ENCODE peak calls at places on chromosomes 7 and 10, in five cellular contexts. K, L, N, J and T are unnamed samples.

GRCh38 chr10:84845628-84846261 is 517.4 kb downstream of the CCSER2 start:
- DNase-seq in K (no peak), L (no peak), N (no peak), J (no peak), T (no peak)

GRCh38 chr10:76036962-76037361 is 605.5 kb downstream of the LRMDA start:
- DNase-seq in K (no peak), L (no peak), N (no peak), J (no peak), T (no peak)

GRCh38 chr7:46786221-46786951 is 795.5 kb downstream of the TNS3 start:
- DNase-seq in K (no peak), L (no peak), N (peak), J (no peak), T (peak)

GRCh38 chr10:34094146-34094696 is 720.9 kb downstream of the PARD3 start:
- DNase-seq in K (no peak), L (no peak), N (no peak), J (no peak), T (no peak)

GRCh38 chr10:60246382-60246781 is 143.3 kb downstream of the ANK3 start:
- DNase-seq in K (no peak), L (no peak), N (no peak), J (no peak), T (no peak)

GRCh38 chr7:18866359-18867036 is 250.9 kb downstream of the TWIST1 start:
- DNase-seq in K (no peak), L (peak), N (peak), J (no peak), T (peak)

GRCh38 chr10:36888925-36889573 is 236.3 kb upstream of the ANKRD30A start:
- DNase-seq in K (peak), L (peak), N (no peak), J (no peak), T (no peak)

GRCh38 chr7:155996718-155997059 is 184.4 kb upstream of the SHH start:
- DNase-seq in K (no peak), L (no peak), N (no peak), J (no peak), T (no peak)

GRCh38 chr10:29535012-29535777 is 99.6 kb downstream of the SVIL start:
- DNase-seq in K (peak), L (peak), N (peak), J (no peak), T (peak)

GRCh38 chr10:30373596-30374327 is 24.7 kb upstream of the MTPAP start:
- DNase-seq in K (no peak), L (no peak), N (no peak), J (peak), T (no peak)

GRCh38 chr10:124010563-124011131 is 82.8 kb downstream of the CHST15 start:
- DNase-seq in K (no peak), L (no peak), N (no peak), J (no peak), T (no peak)

GRCh38 chr7:84578825-84579224 is 384.2 kb upstream of the SEMA3A start:
- DNase-seq in K (no peak), L (no peak), N (no peak), J (no peak), T (no peak)

GRCh38 chr10:74145133-74145532 is 5.5 kb downstream of the AP3M1 start:
- DNase-seq in K (no peak), L (peak), N (peak), J (no peak), T (peak)

GRCh38 chr10:119694608-119695007 is 31.2 kb upstream of the INPP5F start:
- DNase-seq in K (no peak), L (no peak), N (no peak), J (no peak), T (no peak)

GRCh38 chr10:5930272-5930671 is 40.2 kb downstream of the FBH1 start:
- DNase-seq in K (no peak), L (no peak), N (no peak), J (no peak), T (no peak)

GRCh38 chr10:5354068-5354467 is 10.7 kb upstream of the UCN3 start:
- DNase-seq in K (no peak), L (no peak), N (no peak), J (no peak), T (no peak)

GRCh38 chr7:150397376-150398107 is 18.4 kb downstream of the ZNF775 start:
- DNase-seq in K (no peak), L (no peak), N (no peak), J (no peak), T (no peak)

GRCh38 chr7:100400656-100401055 is 27.4 kb downstream of the PILRA start:
- DNase-seq in K (no peak), L (no peak), N (no peak), J (no peak), T (no peak)

GRCh38 chr10:121282264-121282663 is 316.0 kb downstream of the FGFR2 start:
- DNase-seq in K (no peak), L (no peak), N (no peak), J (no peak), T (no peak)

GRCh38 chr10:72421895-72422540 is 67.3 kb upstream of the DNAJB12 start:
- DNase-seq in K (no peak), L (no peak), N (no peak), J (no peak), T (no peak)

GRCh38 chr7:155164316-155164715 is 94.2 kb downstream of the HTR5A start:
- DNase-seq in K (no peak), L (no peak), N (no peak), J (no peak), T (no peak)

GRCh38 chr10:79431891-79432831 is 13.3 kb downstream of the ZCCHC24 start:
- DNase-seq in K (no peak), L (peak), N (no peak), J (no peak), T (no peak)

GRCh38 chr10:7389844-7390243 is 21.0 kb downstream of the SFMBT2 start:
- DNase-seq in K (no peak), L (no peak), N (no peak), J (no peak), T (no peak)
- H3K4me3 ChIP-seq in K (no peak), L (no peak), N (no peak), J (no peak), T (no peak)

GRCh38 chr7:149074116-149074885 is 16.2 kb downstream of the ZNF786 start:
- DNase-seq in K (no peak), L (no peak), N (no peak), J (no peak), T (no peak)
- H3K4me3 ChIP-seq in K (no peak), L (no peak), N (no peak), J (no peak), T (no peak)

DNA sequence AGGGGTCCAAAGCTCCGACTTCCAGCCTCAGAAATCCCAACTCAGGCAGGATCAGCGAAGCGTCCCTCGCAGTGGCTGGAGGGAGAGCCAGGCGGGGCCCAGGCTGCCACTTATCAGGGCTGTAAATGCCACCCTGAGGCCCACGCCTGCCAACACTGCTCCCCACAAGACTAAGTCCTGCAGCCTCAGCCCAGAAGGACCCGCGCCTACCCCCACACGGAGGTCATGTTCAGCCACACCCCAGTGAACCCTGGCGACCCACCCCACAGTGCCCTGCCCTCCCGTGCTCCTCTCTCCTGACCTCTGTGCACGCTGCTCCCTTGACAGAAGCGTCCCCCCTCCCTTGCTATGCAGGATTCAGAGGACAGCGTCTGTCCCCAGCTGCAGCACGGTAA is 3.1 kb downstream of the PSMG3 start:
- DNase-seq in K (peak), L (no peak), N (no peak), J (no peak), T (no peak)
- H3K4me3 ChIP-seq in K (no peak), L (no peak), N (no peak), J (no peak), T (no peak)

GRCh38 chr10:57222603-57223002 is 861.5 kb upstream of the ZWINT start:
- DNase-seq in K (no peak), L (no peak), N (no peak), J (no peak), T (no peak)
- H3K4me3 ChIP-seq in K (no peak), L (no peak), N (no peak), J (no peak), T (no peak)